ENCODE peak calls at places on chromosomes 7 and 10, in four cellular contexts. I is upper lobe of right lung, N is hepatocyte, T is breast epithelium. P is an unnamed sample. For H3K27me3 and H3K4me1, the result is how much of the 10 kb centered on the place peaks cover.

GRCh38 chr7:85229544-85229943 is 42.7 kb upstream of the SEMA3D start:
- DNase-seq in I (no peak), N (no peak), T (no peak), P (no peak)

GRCh38 chr10:121994429-121994881 is 5.5 kb downstream of the TACC2 start:
- DNase-seq in I (peak), N (peak), T (peak), P (no peak)

GRCh38 chr10:52143338-52143737 is 170.7 kb upstream of the DKK1 start:
- DNase-seq in I (no peak), N (no peak), T (no peak), P (no peak)

GRCh38 chr10:26486985-26487850 is 49.1 kb downstream of the APBB1IP start:
- DNase-seq in I (no peak), N (peak), T (no peak), P (no peak)

GRCh38 chr10:44066211-44066837 is 318.6 kb downstream of the CXCL12 start:
- DNase-seq in I (no peak), N (no peak), T (no peak), P (no peak)

GRCh38 chr7:39465055-39465929 is 100.9 kb upstream of the YAE1 start:
- DNase-seq in I (no peak), N (peak), T (no peak), P (peak)

GRCh38 chr7:88664630-88665233 is 94.8 kb upstream of the ZNF804B start:
- DNase-seq in I (no peak), N (peak), T (no peak), P (no peak)

GRCh38 chr7:139060838-139061237 is 25.0 kb upstream of the ZC3HAV1L start:
- DNase-seq in I (no peak), N (no peak), T (no peak), P (no peak)

GRCh38 chr10:7483848-7484247 is 73.0 kb upstream of the SFMBT2 start:
- DNase-seq in I (no peak), N (no peak), T (no peak), P (no peak)

GRCh38 chr10:84412482-84412881 is 84.1 kb downstream of the CCSER2 start:
- DNase-seq in I (no peak), N (no peak), T (no peak), P (no peak)

GRCh38 chr10:90136731-90137316 is 435.4 kb downstream of the KIF20B start:
- DNase-seq in I (no peak), N (no peak), T (no peak), P (no peak)

GRCh38 chr7:106999023-106999422 is 45.5 kb upstream of the PRKAR2B start:
- DNase-seq in I (no peak), N (no peak), T (no peak), P (no peak)

GRCh38 chr10:107450056-107450455 is 285.6 kb upstream of the SORCS1 start:
- DNase-seq in I (no peak), N (no peak), T (no peak), P (no peak)

GRCh38 chr10:48700493-48700892 is 15.8 kb downstream of the WDFY4 start:
- DNase-seq in I (no peak), N (no peak), T (no peak), P (no peak)

GRCh38 chr7:141042222-141043193 is 27.8 kb upstream of the MRPS33 start:
- DNase-seq in I (no peak), N (peak), T (no peak), P (no peak)

GRCh38 chr10:29535012-29535777 is 99.6 kb downstream of the SVIL start:
- DNase-seq in I (peak), N (peak), T (no peak), P (peak)

GRCh38 chr10:84537447-84537931 is 209.1 kb downstream of the CCSER2 start:
- DNase-seq in I (no peak), N (peak), T (no peak), P (peak)

GRCh38 chr7:74103219-74103772 is 19.7 kb downstream of the LIMK1 start:
- DNase-seq in I (no peak), N (no peak), T (no peak), P (no peak)

GRCh38 chr10:43040482-43041256 is 36.2 kb upstream of the RET start:
- DNase-seq in I (peak), N (no peak), T (peak), P (peak)

GRCh38 chr10:42596196-42596595 is 42.2 kb downstream of the ZNF33B start:
- DNase-seq in I (no peak), N (no peak), T (no peak), P (no peak)

GRCh38 chr7:81944103-81944502 is 174.3 kb upstream of the HGF start:
- DNase-seq in I (no peak), N (no peak), T (no peak), P (no peak)

DNA sequence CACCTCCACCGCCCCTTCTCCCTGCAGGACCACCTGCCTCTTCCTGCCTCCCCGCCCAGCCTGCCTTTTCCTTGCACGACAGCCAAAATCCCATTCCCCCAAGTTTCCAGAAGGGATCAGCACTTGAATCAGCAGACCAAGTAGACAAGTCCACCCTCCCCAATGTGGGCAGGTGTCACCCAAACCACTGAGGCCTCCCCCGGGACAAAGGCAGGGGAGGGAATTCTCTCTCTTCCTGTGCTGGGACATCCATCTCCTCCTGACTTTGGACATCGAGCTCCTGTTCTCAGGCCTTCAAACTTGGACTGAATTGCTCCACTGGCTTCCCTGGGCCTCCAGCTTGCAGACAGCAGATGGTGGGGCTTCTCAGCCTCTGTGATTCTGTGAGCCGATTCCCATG is 21.6 kb upstream of the PSMG3 start:
- DNase-seq in I (no peak), N (no peak), T (no peak), P (no peak)
- H3K27me3 ChIP-seq in I (under half), N (under half), T (half or more), P (under half)

GRCh38 chr10:75712241-75712880 is 280.9 kb downstream of the LRMDA start:
- DNase-seq in I (no peak), N (no peak), T (no peak), P (no peak)
- H3K4me3 ChIP-seq in I (no peak), N (no peak), T (no peak), P (no peak)

GRCh38 chr10:58994226-58995057 is 182.0 kb upstream of the PHYHIPL start:
- DNase-seq in I (no peak), N (peak), T (no peak), P (no peak)

GRCh38 chr10:58995058-58995596 is 181.3 kb upstream of the PHYHIPL start:
- DNase-seq in I (no peak), N (no peak), T (no peak), P (no peak)

GRCh38 chr10:58996063-58996462 is 180.4 kb upstream of the PHYHIPL start:
- DNase-seq in I (no peak), N (no peak), T (no peak), P (no peak)

GRCh38 chr10:58998924-58999713 is 177.3 kb upstream of the PHYHIPL start:
- DNase-seq in I (no peak), N (no peak), T (peak), P (no peak)

DNA sequence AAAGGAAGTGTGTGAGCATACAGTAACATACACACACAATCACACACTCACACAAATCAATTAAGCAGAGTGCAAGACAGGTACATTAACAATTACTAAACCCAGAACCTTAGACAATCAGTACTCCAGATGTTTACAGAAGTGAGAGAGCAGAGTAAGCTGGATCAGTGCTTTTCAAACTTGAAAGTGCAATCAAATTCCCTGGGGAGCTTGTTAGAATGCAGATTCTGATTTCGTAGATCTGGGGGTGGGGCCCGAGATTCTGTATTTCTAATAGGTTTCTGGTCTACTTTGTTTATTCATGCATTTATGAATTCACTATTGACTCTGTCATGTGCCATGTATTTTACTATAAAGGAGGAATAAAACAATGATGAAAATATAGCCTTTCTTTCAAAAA is 179.6 kb upstream of the PHYHIPL start:
- DNase-seq in I (no peak), N (no peak), T (no peak), P (no peak)
- H3K4me1 ChIP-seq in I (under half), N (under half), T (under half), P (under half)

GRCh38 chr7:152902054-152902453 is 142.5 kb downstream of the ACTR3B start:
- DNase-seq in I (no peak), N (no peak), T (no peak), P (no peak)
- H3K27me3 ChIP-seq in I (under half), N (under half), T (under half), P (under half)

GRCh38 chr10:114405011-114405350 is 679 bp upstream of the AFAP1L2 start:
- DNase-seq in I (no peak), N (no peak), T (no peak), P (no peak)
- H3K4me3 ChIP-seq in I (peak), N (no peak), T (peak), P (no peak)

DNA sequence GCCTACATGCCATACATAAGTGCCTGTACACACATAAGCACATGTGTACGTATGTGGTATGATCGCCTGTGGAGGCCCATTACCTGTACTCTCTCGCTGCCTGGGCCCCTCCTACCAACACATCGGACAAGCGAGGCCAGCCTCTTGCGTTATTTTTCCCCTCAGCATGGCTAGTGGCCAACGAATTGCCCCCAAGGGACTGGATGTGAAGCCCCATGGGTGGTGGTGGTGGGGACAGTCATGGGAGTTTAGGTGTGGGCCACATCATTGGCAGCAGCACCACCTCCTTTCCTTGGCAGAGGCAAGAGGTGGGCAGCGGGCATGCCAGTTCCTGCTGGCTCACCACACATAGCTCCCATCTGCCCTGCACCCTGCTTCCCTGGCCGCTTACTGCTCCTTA is 10.0 kb downstream of the GRK5 start:
- DNase-seq in I (no peak), N (no peak), T (no peak), P (no peak)
- H3K4me1 ChIP-seq in I (half or more), N (half or more), T (under half), P (under half)